ENCODE peak calls at places on chromosome 14, in six cellular contexts. V is vagina, T is prostate gland, S is K562, F is sigmoid colon, H is transverse colon. L is an unnamed sample.
A peak's percentile ranks its signal among the peaks of the same experiment; 100 is the strongest.

GRCh38 chr14:26702721-26703250 is 105.0 kb upstream of the NOVA1 start:
- DNase-seq in V (no peak), T (no peak), S (no peak), F (no peak), H (no peak), L (no peak)

GRCh38 chr14:70595443-70596185 is 4.8 kb downstream of the MED6 start:
- DNase-seq in V (no peak), T (no peak), S (no peak), F (no peak), H (no peak), L (no peak)

GRCh38 chr14:80055912-80056801 is 155.1 kb downstream of the DIO2 start:
- DNase-seq in V (no peak), T (peak; percentile 29), S (no peak), F (no peak), H (peak; percentile 9), L (no peak)

GRCh38 chr14:104935026-104935650 is 10.5 kb downstream of the PLD4 start:
- DNase-seq in V (no peak), T (no peak), S (no peak), F (no peak), H (no peak), L (peak; percentile 32)

GRCh38 chr14:36214476-36215216 is 38.1 kb upstream of the PTCSC3 start:
- DNase-seq in V (no peak), T (no peak), S (no peak), F (no peak), H (no peak), L (no peak)

GRCh38 chr14:65709576-65709975 is 297.0 kb downstream of the FUT8 start:
- DNase-seq in V (no peak), T (no peak), S (no peak), F (no peak), H (no peak), L (no peak)

GRCh38 chr14:35050652-35051051 is 4.6 kb downstream of the FAM177A1 start:
- DNase-seq in V (no peak), T (peak; percentile 21), S (peak; percentile 44), F (no peak), H (no peak), L (no peak)

GRCh38 chr14:35878272-35879140 is 52.4 kb downstream of the BRMS1L start:
- DNase-seq in V (no peak), T (no peak), S (no peak), F (no peak), H (peak; percentile 37), L (no peak)

GRCh38 chr14:20675669-20676068 is 8.7 kb upstream of the RNASE4 start:
- DNase-seq in V (no peak), T (no peak), S (no peak), F (no peak), H (no peak), L (no peak)

GRCh38 chr14:70020350-70021170 is 141.3 kb downstream of the SMOC1 start:
- DNase-seq in V (no peak), T (no peak), S (peak; percentile 9), F (no peak), H (no peak), L (no peak)

GRCh38 chr14:59905193-59905592 is 14.8 kb upstream of the LRRC9 start:
- DNase-seq in V (no peak), T (no peak), S (no peak), F (no peak), H (no peak), L (no peak)

DNA sequence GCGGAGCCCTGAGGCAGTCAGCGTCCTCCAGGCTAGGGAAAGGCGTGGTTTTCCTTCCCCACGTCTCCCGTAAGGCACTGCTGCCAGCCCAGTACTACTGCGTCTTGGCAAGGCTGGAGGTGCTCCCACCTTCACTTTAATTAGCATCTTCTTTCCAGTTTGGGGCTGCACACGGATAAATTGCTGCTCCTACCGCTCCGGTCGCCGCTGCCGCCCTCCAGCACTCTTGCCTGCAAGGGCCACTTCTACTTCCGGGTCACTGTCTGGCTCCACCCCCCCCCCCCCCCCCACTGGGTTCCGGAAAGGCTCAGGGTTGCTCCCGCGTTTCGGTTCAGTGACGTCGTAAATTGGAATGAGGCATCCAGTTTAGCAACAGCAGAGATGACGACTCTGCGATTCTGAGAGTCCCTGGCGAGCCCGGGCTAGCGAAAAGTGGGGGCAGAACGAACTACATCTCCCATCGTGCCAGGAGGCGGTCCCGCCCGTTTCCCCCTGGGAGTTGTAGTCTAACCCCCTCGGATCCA is at the start of gene NEDD8:
- DNase-seq in V (no peak), T (peak; percentile 90), S (peak; percentile 79), F (peak; percentile 98), H (peak; percentile 93), L (peak; percentile 92)
- TF ChIP-seq POLR2A in V (peak; percentile 47), T (peak; percentile 43), S (peak; percentile 70), F (peak; percentile 77), H (peak; percentile 69), L (peak; percentile 63)

GRCh38 chr14:51931308-51931707 is 58.0 kb upstream of the RTRAF start:
- DNase-seq in V (no peak), T (no peak), S (no peak), F (no peak), H (no peak), L (no peak)
- TF ChIP-seq POLR2AphosphoS5 in V (no peak), T (no peak), S (no peak), F (no peak), H (no peak), L (no peak)

GRCh38 chr14:39232554-39233415 is 930 bp upstream of the MIA2 start:
- DNase-seq in V (no peak), T (no peak), S (no peak), F (no peak), H (no peak), L (no peak)

GRCh38 chr14:39229222-39229543 is 4.5 kb upstream of the MIA2 start:
- DNase-seq in V (no peak), T (no peak), S (no peak), F (no peak), H (no peak), L (no peak)

GRCh38 chr14:39229601-39230110 is 4.1 kb upstream of the MIA2 start:
- DNase-seq in V (no peak), T (no peak), S (peak; percentile 11), F (no peak), H (no peak), L (no peak)

GRCh38 chr14:39230416-39230815 is 3.3 kb upstream of the MIA2 start:
- DNase-seq in V (no peak), T (no peak), S (no peak), F (no peak), H (no peak), L (no peak)

GRCh38 chr14:39233680-39234326 is at the start of gene MIA2:
- DNase-seq in V (no peak), T (no peak), S (no peak), F (no peak), H (no peak), L (no peak)
- H3K4me3 ChIP-seq in V (no peak within 1 kb of the TSS), T (no peak within 1 kb of the TSS), S (no peak within 1 kb of the TSS), F (no peak within 1 kb of the TSS), H (peak within 1 kb of the TSS; percentile 6), L (no peak within 1 kb of the TSS)

DNA sequence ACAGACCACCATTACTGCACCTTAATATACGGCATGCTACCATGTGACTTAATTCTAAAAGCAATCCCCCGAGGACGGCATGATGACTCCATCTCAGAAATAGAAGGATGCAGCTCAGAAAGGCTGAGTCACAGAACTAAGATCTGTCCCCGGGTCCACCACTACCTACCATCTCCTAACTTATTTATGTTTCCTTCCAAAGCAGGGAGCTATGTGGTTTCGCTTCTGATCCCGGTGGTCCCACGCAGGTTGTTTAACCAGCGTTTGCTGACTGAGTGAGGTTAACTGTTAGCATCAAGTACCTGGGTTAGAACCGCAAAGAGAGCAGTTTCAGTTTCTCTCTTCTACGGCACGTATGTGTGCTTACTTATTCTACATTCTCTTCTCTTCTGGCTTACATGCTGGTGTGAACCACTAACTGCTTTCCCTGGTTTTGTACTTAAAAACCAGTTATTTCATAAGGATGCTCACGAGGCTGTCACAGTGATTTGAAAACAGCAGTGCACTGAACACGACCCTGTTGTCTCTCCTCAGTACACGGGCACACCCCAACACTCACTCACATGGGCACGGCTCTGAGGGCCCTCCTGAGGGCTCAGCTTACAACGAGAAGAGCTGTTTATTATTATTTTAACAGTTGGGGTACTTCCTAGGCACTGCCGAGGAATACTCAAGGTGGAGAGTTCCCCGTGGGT is 66.7 kb downstream of the CCDC88C start:
- DNase-seq in V (no peak), T (no peak), S (no peak), F (no peak), H (no peak), L (no peak)
- TF ChIP-seq POLR2A in V (no peak), T (no peak), S (no peak), F (no peak), H (no peak), L (no peak)

GRCh38 chr14:93115920-93116675 is at the start of gene ITPK1:
- DNase-seq in V (no peak), T (peak; percentile 23), S (peak; percentile 55), F (peak; percentile 80), H (peak; percentile 59), L (no peak)
- TF ChIP-seq POLR2AphosphoS5 in V (no peak), T (no peak), S (no peak), F (no peak), H (no peak), L (no peak)